ENCODE peak calls at places on chromosomes 16 and 17, in nine cellular contexts. X, Z, E, Q, F, H, G, T and J are unnamed samples.

GRCh38 chr17:83089322-83090156 is 10.1 kb downstream of the METRNL start:
- DNase-seq in X (no peak), Z (no peak), E (no peak), Q (no peak), F (no peak), H (peak), G (no peak), T (peak), J (no peak)

GRCh38 chr17:74712756-74713155 is at the start of gene CD300LF:
- DNase-seq in X (no peak), Z (no peak), E (no peak), Q (no peak), F (no peak), H (no peak), G (no peak), T (peak), J (no peak)

GRCh38 chr17:18933102-18934058 is 18.6 kb upstream of the SLC5A10 start:
- DNase-seq in X (no peak), Z (no peak), E (no peak), Q (no peak), F (no peak), H (no peak), G (no peak), T (no peak), J (no peak)

GRCh38 chr17:59800530-59800942 is 92.2 kb downstream of the TUBD1 start:
- DNase-seq in X (no peak), Z (no peak), E (no peak), Q (no peak), F (no peak), H (no peak), G (peak), T (no peak), J (peak)

GRCh38 chr16:81652798-81653505 is 126.1 kb upstream of the PLCG2 start:
- DNase-seq in X (no peak), Z (no peak), E (no peak), Q (no peak), F (no peak), H (no peak), G (no peak), T (peak), J (no peak)

GRCh38 chr16:23410176-23410575 is 42.8 kb downstream of the COG7 start:
- DNase-seq in X (no peak), Z (no peak), E (no peak), Q (no peak), F (no peak), H (no peak), G (peak), T (no peak), J (no peak)

GRCh38 chr16:17962726-17963125 is 373.8 kb downstream of the NPIPA8 start:
- DNase-seq in X (no peak), Z (no peak), E (no peak), Q (no peak), F (no peak), H (no peak), G (no peak), T (no peak), J (no peak)

GRCh38 chr16:17389392-17389791 is 81.4 kb downstream of the XYLT1 start:
- DNase-seq in X (peak), Z (no peak), E (no peak), Q (no peak), F (no peak), H (no peak), G (peak), T (no peak), J (no peak)

GRCh38 chr17:489758-490329 is 137.2 kb upstream of the RPH3AL start:
- DNase-seq in X (no peak), Z (no peak), E (peak), Q (no peak), F (peak), H (peak), G (peak), T (peak), J (no peak)

GRCh38 chr17:42844271-42844670 is at the start of gene AOC2:
- DNase-seq in X (no peak), Z (no peak), E (no peak), Q (no peak), F (no peak), H (no peak), G (peak), T (no peak), J (no peak)

GRCh38 chr16:13158427-13158826 is 257.0 kb downstream of the SHISA9 start:
- DNase-seq in X (no peak), Z (no peak), E (no peak), Q (no peak), F (no peak), H (no peak), G (no peak), T (no peak), J (no peak)

GRCh38 chr17:63116967-63117366 is 150.9 kb downstream of the TANC2 start:
- DNase-seq in X (no peak), Z (no peak), E (no peak), Q (peak), F (no peak), H (peak), G (peak), T (no peak), J (peak)

GRCh38 chr16:69273009-69273408 is 38.1 kb upstream of the VPS4A start:
- DNase-seq in X (no peak), Z (peak), E (no peak), Q (no peak), F (no peak), H (no peak), G (peak), T (no peak), J (no peak)

GRCh38 chr16:75572859-75573542 is 6.8 kb downstream of the GABARAPL2 start:
- DNase-seq in X (no peak), Z (no peak), E (no peak), Q (no peak), F (no peak), H (no peak), G (no peak), T (no peak), J (no peak)

GRCh38 chr16:3825103-3825502 is 55.4 kb downstream of the CREBBP start:
- DNase-seq in X (no peak), Z (peak), E (no peak), Q (no peak), F (no peak), H (no peak), G (peak), T (no peak), J (no peak)

GRCh38 chr16:28843766-28844165 is 2.4 kb downstream of the TUFM start:
- DNase-seq in X (no peak), Z (no peak), E (no peak), Q (no peak), F (no peak), H (no peak), G (no peak), T (no peak), J (no peak)

GRCh38 chr16:23835390-23836077 is at the start of gene PRKCB:
- DNase-seq in X (no peak), Z (no peak), E (peak), Q (peak), F (peak), H (peak), G (peak), T (peak), J (no peak)

GRCh38 chr16:88561485-88562369 is 8.5 kb upstream of the ZC3H18 start:
- DNase-seq in X (no peak), Z (no peak), E (peak), Q (peak), F (peak), H (peak), G (peak), T (peak), J (peak)

GRCh38 chr17:3558603-3559269 is 1.1 kb upstream of the TRPV3 start:
- DNase-seq in X (no peak), Z (no peak), E (peak), Q (no peak), F (peak), H (peak), G (peak), T (peak), J (peak)